ENCODE peak calls at places on chromosomes 12 and 14, in nine cellular contexts. V is PC-3; F is body of pancreas; L is psoas muscle; W is tibial artery; B is kidney; H is astrocyte; G is AG04450; Z is CD8-positive, alpha-beta T cell. M is an unnamed sample.

GRCh38 chr12:3885179-3886094 is 12.2 kb upstream of the PARP11 start:
- DNase-seq in W (peak; percentile 24), F (no peak), L (no peak), B (no peak), G (peak; percentile 8), H (peak; percentile 6), V (peak; percentile 40), Z (peak; percentile 37), M (no peak)

GRCh38 chr14:89654998-89655397 is 238.0 kb upstream of the FOXN3 start:
- DNase-seq in Z (no peak), B (no peak), L (no peak), W (no peak), H (peak; percentile 14), F (no peak), V (no peak), G (no peak), M (no peak)

GRCh38 chr12:108641446-108642268 is 8.0 kb upstream of the SELPLG start:
- DNase-seq in H (no peak), Z (no peak), V (no peak), L (no peak), F (no peak), W (no peak), G (no peak), B (no peak), M (no peak)

GRCh38 chr14:101926620-101927019 is 37.8 kb upstream of the DYNC1H1 start:
- DNase-seq in L (no peak), G (no peak), W (no peak), V (no peak), H (no peak), Z (no peak), F (no peak), B (no peak), M (no peak)

GRCh38 chr12:12214635-12215131 is 52.2 kb downstream of the LRP6 start:
- DNase-seq in G (no peak), Z (no peak), H (peak; percentile 41), W (no peak), B (no peak), F (no peak), L (no peak), V (peak; percentile 51), M (no peak)

GRCh38 chr14:29216774-29217232 is 450.2 kb downstream of the FOXG1 start:
- DNase-seq in V (peak; percentile 85), H (peak; percentile 47), B (no peak), W (no peak), F (no peak), G (no peak), L (no peak), Z (no peak), M (no peak)

GRCh38 chr14:90159147-90159546 is 97.2 kb upstream of the PSMC1 start:
- DNase-seq in G (no peak), H (no peak), F (no peak), Z (no peak), L (no peak), W (no peak), V (no peak), B (no peak), M (no peak)

GRCh38 chr12:127383281-127383680 is 883.7 kb upstream of the TMEM132C start:
- DNase-seq in B (no peak), V (peak; percentile 98), G (no peak), F (no peak), Z (no peak), W (no peak), L (no peak), H (peak; percentile 87), M (no peak)

GRCh38 chr12:118984206-118984943 is 3.0 kb downstream of the SRRM4 start:
- DNase-seq in Z (no peak), B (no peak), H (no peak), V (no peak), L (no peak), G (no peak), F (no peak), W (no peak), M (no peak)

GRCh38 chr12:21296751-21297406 is 37.8 kb downstream of the SLCO1A2 start:
- DNase-seq in V (peak; percentile 19), G (no peak), L (no peak), H (peak; percentile 1), Z (no peak), B (no peak), F (no peak), W (no peak), M (no peak)

GRCh38 chr14:87628129-87628528 is 364.9 kb downstream of the GALC start:
- DNase-seq in H (peak; percentile 93), V (no peak), L (no peak), W (peak; percentile 74), G (peak; percentile 10), B (no peak), Z (no peak), F (peak; percentile 24), M (no peak)

GRCh38 chr14:75499084-75499875 is 23.0 kb upstream of the BATF start:
- DNase-seq in V (no peak), F (no peak), Z (no peak), H (no peak), B (no peak), W (no peak), G (no peak), L (no peak), M (no peak)

GRCh38 chr12:13436182-13436581 is 239.7 kb downstream of the EMP1 start:
- DNase-seq in B (no peak), L (no peak), H (no peak), V (no peak), F (no peak), G (no peak), W (no peak), Z (no peak), M (no peak)

GRCh38 chr12:107396991-107397390 is 288.6 kb upstream of the PWP1 start:
- DNase-seq in F (no peak), V (peak; percentile 56), L (no peak), W (no peak), B (no peak), G (no peak), H (no peak), Z (no peak), M (no peak)

GRCh38 chr12:38664661-38665269 is 240.6 kb downstream of the CPNE8 start:
- DNase-seq in V (peak; percentile 65), H (no peak), B (no peak), L (no peak), W (no peak), G (no peak), F (no peak), Z (no peak), M (no peak)

GRCh38 chr12:3420693-3421092 is 70.3 kb upstream of the PRMT8 start:
- DNase-seq in B (no peak), W (no peak), H (no peak), G (no peak), Z (no peak), F (no peak), V (no peak), L (no peak), M (no peak)

GRCh38 chr14:95174184-95174804 is 17.0 kb upstream of the DICER1 start:
- DNase-seq in W (no peak), V (peak; percentile 7), F (no peak), L (no peak), H (no peak), G (no peak), B (no peak), Z (no peak), M (no peak)

GRCh38 chr14:97077253-97077653 is 280.1 kb downstream of the VRK1 start:
- DNase-seq in B (no peak), L (peak; percentile 27), W (peak; percentile 58), Z (no peak), H (peak; percentile 93), G (no peak), F (peak; percentile 22), V (peak; percentile 97), M (no peak)

GRCh38 chr12:75661927-75662326 is 150.5 kb upstream of the KRR1 start:
- DNase-seq in Z (no peak), F (no peak), V (peak; percentile 60), W (no peak), G (no peak), B (no peak), L (no peak), H (peak; percentile 91), M (no peak)
- H3K27ac ChIP-seq in Z (no peak overlapping the region), F (no peak overlapping the region), V (peak overlapping the region; percentile 95), W (no peak overlapping the region), G (no peak overlapping the region), B (no peak overlapping the region), L (no peak overlapping the region), H (peak overlapping the region; percentile 96), M (no peak overlapping the region)

DNA sequence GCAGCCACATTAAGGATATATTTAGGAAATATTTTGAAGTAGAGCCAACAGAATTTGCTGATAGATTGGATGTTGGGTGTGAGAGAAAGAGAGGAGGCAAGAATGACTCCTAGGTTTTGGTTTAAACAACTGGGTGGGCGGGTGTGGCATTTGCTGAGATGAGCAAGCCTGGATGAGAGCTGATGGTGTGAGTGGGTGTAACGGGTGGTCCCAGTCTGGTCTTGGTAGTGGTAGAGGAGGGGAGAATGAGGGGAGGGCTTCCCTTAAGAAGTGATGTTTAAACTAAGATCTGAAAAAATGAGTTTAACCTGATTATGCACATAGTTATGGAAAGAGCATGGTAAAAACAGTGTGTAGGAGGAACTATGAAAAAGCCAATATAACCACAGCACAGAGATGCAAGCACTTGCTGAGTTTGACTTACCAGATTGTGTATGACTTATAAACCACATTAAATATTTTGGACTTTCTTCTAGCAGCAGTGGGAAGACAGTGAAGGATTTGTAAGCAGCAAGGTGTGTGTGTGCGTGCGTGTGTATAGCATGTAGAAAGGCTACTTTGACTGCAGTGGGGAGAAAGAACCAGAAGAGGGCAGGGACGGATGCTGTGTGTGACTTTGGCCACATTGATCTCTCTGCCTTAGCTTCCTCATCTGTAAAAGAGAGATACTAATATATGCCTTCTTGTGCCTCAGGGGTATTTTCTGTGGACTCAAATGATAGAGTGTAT is 139.7 kb downstream of the PRIMA1 start:
- DNase-seq in G (no peak), H (no peak), Z (no peak), W (no peak), F (no peak), V (peak; percentile 44), L (no peak), B (no peak), M (no peak)
- TF ChIP-seq CTCF in G (no peak), H (peak; percentile 5), Z (no peak), W (peak; percentile 23), F (no peak), V (peak; percentile 56), L (no peak), B (peak; percentile 18), M (no peak)

DNA sequence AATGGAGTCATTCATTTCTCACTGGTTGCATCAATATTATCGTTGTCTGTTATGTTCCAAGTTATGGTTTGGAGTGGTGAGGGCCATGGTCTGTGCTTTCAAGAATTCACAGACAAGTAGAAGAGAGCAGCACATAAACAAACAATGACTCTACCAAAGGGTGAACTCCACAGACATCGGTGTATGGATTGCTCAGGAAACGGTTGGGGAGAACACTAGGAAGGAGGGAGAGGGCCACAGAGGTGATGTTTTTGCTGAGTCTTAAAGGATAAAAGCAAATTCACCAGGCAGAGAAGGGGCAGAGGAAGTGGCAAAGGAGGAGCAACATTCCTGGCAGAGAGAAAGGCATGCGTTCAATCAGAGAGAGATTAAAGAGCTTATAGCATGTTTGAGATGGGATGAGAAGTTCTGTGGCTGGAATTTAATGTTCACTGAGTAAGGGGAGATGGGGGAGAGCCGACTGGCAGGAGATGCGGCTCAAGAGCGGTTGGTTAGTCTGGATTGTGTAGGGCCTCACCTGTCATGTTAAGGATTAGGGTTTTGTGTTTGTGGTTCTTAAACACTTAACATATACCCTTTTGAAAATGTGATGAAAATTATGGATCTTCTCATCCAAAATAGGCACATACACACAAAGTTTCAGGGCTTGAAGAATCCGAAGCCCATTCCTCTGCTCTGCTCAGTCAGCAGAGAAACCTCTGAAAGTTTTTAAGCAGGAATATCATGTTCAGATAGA is 42.3 kb upstream of the FRMD6 start:
- DNase-seq in Z (no peak), W (no peak), B (no peak), V (no peak), L (no peak), H (peak; percentile 31), F (no peak), G (no peak), M (no peak)
- H3K27ac ChIP-seq in Z (no peak overlapping the region), W (no peak overlapping the region), B (no peak overlapping the region), V (no peak overlapping the region), L (no peak overlapping the region), H (no peak overlapping the region), F (no peak overlapping the region), G (no peak overlapping the region), M (no peak overlapping the region)

GRCh38 chr12:104230304-104230703 is 14.7 kb downstream of the TXNRD1 start:
- DNase-seq in B (no peak), F (no peak), H (no peak), W (no peak), Z (no peak), G (no peak), L (no peak), V (no peak), M (no peak)
- TF ChIP-seq CTCF in B (no peak), F (no peak), H (no peak), W (no peak), Z (no peak), G (no peak), L (no peak), V (no peak), M (no peak)